ENCODE peak calls at places on chromosomes 1 and 21, in five cellular contexts. A is NCI-H2171, F is T follicular helper cell, Y is heart left ventricle, O is NCI-H1417. M is an unnamed sample.

GRCh38 chr1:235940282-235940681 is 73.6 kb upstream of the LYST start:
- DNase-seq in A (no peak), F (no peak), Y (no peak), O (no peak), M (no peak)

GRCh38 chr1:3174487-3175247 is 105.7 kb downstream of the PRDM16 start:
- DNase-seq in A (no peak), F (no peak), Y (peak), O (no peak), M (peak)

GRCh38 chr1:205977348-205978014 is 25.7 kb downstream of the RAB7B start:
- DNase-seq in A (peak), F (peak), Y (peak), O (peak), M (peak)

GRCh38 chr1:224589006-224589405 is 27.1 kb upstream of the CNIH3 start:
- DNase-seq in A (no peak), F (no peak), Y (no peak), O (no peak), M (no peak)

GRCh38 chr1:209086486-209087192 is 496.9 kb upstream of the CAMK1G start:
- DNase-seq in A (no peak), F (no peak), Y (no peak), O (no peak), M (peak)

GRCh38 chr1:87833158-87833557 is 504.5 kb downstream of the LMO4 start:
- DNase-seq in A (no peak), F (no peak), Y (peak), O (no peak), M (no peak)

GRCh38 chr1:75174031-75174760 is 40.0 kb downstream of the LHX8 start:
- DNase-seq in A (no peak), F (no peak), Y (no peak), O (no peak), M (no peak)

GRCh38 chr1:234484218-234484617 is 5.2 kb upstream of the TARBP1 start:
- DNase-seq in A (no peak), F (no peak), Y (no peak), O (no peak), M (no peak)

GRCh38 chr1:902802-903201 is 20.9 kb upstream of the SAMD11 start:
- DNase-seq in A (no peak), F (no peak), Y (no peak), O (no peak), M (no peak)

GRCh38 chr1:57117753-57118152 is 151.9 kb upstream of the C8B start:
- DNase-seq in A (no peak), F (no peak), Y (no peak), O (no peak), M (no peak)

GRCh38 chr1:162212713-162213112 is 143.2 kb downstream of the NOS1AP start:
- DNase-seq in A (no peak), F (no peak), Y (no peak), O (no peak), M (no peak)

GRCh38 chr21:34517491-34518245 is 5.7 kb upstream of the KCNE1 start:
- DNase-seq in A (no peak), F (no peak), Y (no peak), O (peak), M (no peak)

GRCh38 chr1:207603777-207604176 is 41.2 kb upstream of the CR1L start:
- DNase-seq in A (no peak), F (no peak), Y (no peak), O (no peak), M (no peak)

GRCh38 chr21:44082648-44083436 is 24.4 kb upstream of the PWP2 start:
- DNase-seq in A (no peak), F (no peak), Y (no peak), O (no peak), M (peak)

GRCh38 chr1:157948547-157949152 is 44.8 kb upstream of the KIRREL1 start:
- DNase-seq in A (no peak), F (no peak), Y (peak), O (peak), M (no peak)

GRCh38 chr1:239386453-239387303 is at the start of gene CHRM3:
- DNase-seq in A (no peak), F (no peak), Y (peak), O (peak), M (peak)

GRCh38 chr1:39102537-39103320 is 76.6 kb downstream of the NDUFS5 start:
- DNase-seq in A (peak), F (no peak), Y (peak), O (peak), M (peak)

GRCh38 chr1:234401658-234402057 is 28.4 kb downstream of the COA6 start:
- DNase-seq in A (no peak), F (no peak), Y (no peak), O (no peak), M (no peak)

GRCh38 chr1:237032029-237032428 is 10.0 kb upstream of the RYR2 start:
- DNase-seq in A (no peak), F (no peak), Y (no peak), O (no peak), M (no peak)

GRCh38 chr1:85559890-85560289 is 20.7 kb upstream of the CCN1 start:
- DNase-seq in A (no peak), F (no peak), Y (no peak), O (no peak), M (no peak)

GRCh38 chr1:39508857-39509305 is 17.4 kb downstream of the BMP8A start:
- DNase-seq in A (no peak), F (no peak), Y (no peak), O (no peak), M (no peak)

GRCh38 chr1:73839922-73840321 is 358.1 kb downstream of the LRRIQ3 start:
- DNase-seq in A (no peak), F (no peak), Y (no peak), O (no peak), M (peak)

GRCh38 chr1:51519857-51520699 is 1.0 kb upstream of the EPS15 start:
- DNase-seq in A (no peak), F (no peak), Y (no peak), O (no peak), M (no peak)

GRCh38 chr1:215160351-215160750 is 77.8 kb downstream of the KCNK2 start:
- DNase-seq in A (no peak), F (no peak), Y (no peak), O (no peak), M (no peak)

GRCh38 chr1:43952731-43953350 is 6.1 kb downstream of the IPO13 start:
- DNase-seq in A (peak), F (no peak), Y (no peak), O (peak), M (no peak)

GRCh38 chr1:85330206-85330605 is 53.8 kb upstream of the BCL10 start:
- DNase-seq in A (no peak), F (no peak), Y (no peak), O (no peak), M (no peak)

GRCh38 chr1:30381266-30381665 is 342.1 kb downstream of the MATN1 start:
- DNase-seq in A (no peak), F (no peak), Y (no peak), O (no peak), M (no peak)

GRCh38 chr1:65418522-65419185 is 1.8 kb upstream of the LEPR start:
- DNase-seq in A (no peak), F (no peak), Y (no peak), O (no peak), M (no peak)

GRCh38 chr1:216600730-216601426 is 122.4 kb downstream of the ESRRG start:
- DNase-seq in A (peak), F (no peak), Y (peak), O (peak), M (peak)

GRCh38 chr1:91511386-91511785 is 10.7 kb downstream of the CDC7 start:
- DNase-seq in A (peak), F (no peak), Y (no peak), O (peak), M (no peak)

GRCh38 chr1:66343569-66344325 is 190.2 kb upstream of the SGIP1 start:
- DNase-seq in A (no peak), F (no peak), Y (no peak), O (no peak), M (no peak)

GRCh38 chr1:185681034-185681633 is 53.1 kb upstream of the HMCN1 start:
- DNase-seq in A (peak), F (no peak), Y (no peak), O (peak), M (no peak)

GRCh38 chr1:240854367-240854766 is 242.4 kb upstream of the GREM2 start:
- DNase-seq in A (no peak), F (no peak), Y (no peak), O (no peak), M (no peak)

GRCh38 chr1:173297798-173298391 is 90.8 kb upstream of the TNFSF4 start:
- DNase-seq in A (no peak), F (no peak), Y (no peak), O (no peak), M (no peak)

GRCh38 chr1:53481456-53481855 is 22.3 kb downstream of the DMRTB1 start:
- DNase-seq in A (no peak), F (no peak), Y (no peak), O (no peak), M (no peak)

GRCh38 chr1:6502000-6502891 is 10.8 kb upstream of the PLEKHG5 start:
- DNase-seq in A (no peak), F (no peak), Y (peak), O (no peak), M (peak)